ENCODE peak calls at places on chromosomes 13 and 19, in five cellular contexts. W, T, Y, V and O are unnamed samples.

GRCh38 chr13:111115841-111116500 is 861 bp downstream of the ARHGEF7 start:
- DNase-seq in W (no peak), Y (no peak), V (no peak), T (no peak), O (no peak)

GRCh38 chr13:30832845-30833332 is 73.2 kb upstream of the MEDAG start:
- DNase-seq in W (peak), Y (peak), T (peak), V (no peak), O (peak)

GRCh38 chr13:38539632-38540031 is 147.2 kb upstream of the FREM2 start:
- DNase-seq in T (no peak), V (no peak), W (no peak), Y (no peak), O (no peak)

GRCh38 chr19:49337267-49338022 is 2.2 kb downstream of the CD37 start:
- DNase-seq in T (no peak), V (no peak), W (no peak), Y (no peak), O (no peak)

GRCh38 chr19:11361771-11362731 is 6.8 kb downstream of the PLPPR2 start:
- DNase-seq in V (no peak), Y (no peak), T (no peak), W (no peak), O (no peak)

GRCh38 chr13:37716796-37717195 is 118.2 kb upstream of the POSTN start:
- DNase-seq in V (no peak), T (no peak), W (no peak), Y (no peak), O (no peak)

GRCh38 chr19:53881482-53882390 is at the start of gene PRKCG:
- DNase-seq in V (no peak), T (peak), Y (peak), W (peak), O (peak)

GRCh38 chr13:29676535-29676934 is 81.0 kb upstream of the SLC7A1 start:
- DNase-seq in V (no peak), Y (no peak), T (no peak), W (no peak), O (no peak)

GRCh38 chr13:48843630-48844380 is 131.9 kb upstream of the FNDC3A start:
- DNase-seq in Y (no peak), T (no peak), V (no peak), W (no peak), O (no peak)

GRCh38 chr19:48321372-48321621 is 4.1 kb upstream of the EMP3 start:
- DNase-seq in T (peak), W (peak), Y (peak), V (peak), O (peak)